ENCODE peak calls at places on chromosomes 2 and 18, in ten cellular contexts. P, V, E, X, L, T, H, N, D and M are unnamed samples.

GRCh38 chr2:144798019-144798418 is 278.1 kb upstream of the ZEB2 start:
- DNase-seq in P (no peak), V (no peak), E (no peak), X (no peak), L (no peak), T (no peak), H (no peak), N (no peak), D (no peak), M (no peak)

GRCh38 chr2:201466050-201466660 is 14.6 kb downstream of the STRADB start:
- DNase-seq in P (peak), V (peak), E (no peak), X (peak), L (no peak), T (no peak), H (no peak), N (peak), D (no peak), M (no peak)

GRCh38 chr2:233620204-233620603 is 2.8 kb downstream of the UGT1A8 start:
- DNase-seq in P (no peak), V (no peak), E (no peak), X (no peak), L (no peak), T (no peak), H (no peak), N (no peak), D (no peak), M (no peak)

GRCh38 chr2:199994296-199994695 is 38.9 kb downstream of the MAIP1 start:
- DNase-seq in P (no peak), V (no peak), E (no peak), X (no peak), L (no peak), T (no peak), H (no peak), N (no peak), D (no peak), M (no peak)

GRCh38 chr2:239470151-239470900 is 69.5 kb upstream of the HDAC4 start:
- DNase-seq in P (no peak), V (no peak), E (no peak), X (no peak), L (no peak), T (no peak), H (no peak), N (no peak), D (peak), M (no peak)

GRCh38 chr2:139165041-139165440 is 384.9 kb upstream of the NXPH2 start:
- DNase-seq in P (no peak), V (no peak), E (no peak), X (peak), L (no peak), T (no peak), H (no peak), N (no peak), D (no peak), M (no peak)

GRCh38 chr2:224586127-224586702 is 1.1 kb upstream of the CUL3 start:
- DNase-seq in P (no peak), V (no peak), E (no peak), X (no peak), L (no peak), T (no peak), H (no peak), N (no peak), D (no peak), M (no peak)

GRCh38 chr18:53416985-53417384 is 807.5 kb downstream of the MBD2 start:
- DNase-seq in P (no peak), V (no peak), E (no peak), X (no peak), L (no peak), T (no peak), H (no peak), N (no peak), D (no peak), M (no peak)

GRCh38 chr2:160208662-160209229 is 8.7 kb upstream of the ITGB6 start:
- DNase-seq in P (no peak), V (no peak), E (no peak), X (no peak), L (no peak), T (no peak), H (no peak), N (no peak), D (no peak), M (no peak)

GRCh38 chr2:133532919-133533318 is 35.3 kb downstream of the NCKAP5 start:
- DNase-seq in P (peak), V (no peak), E (no peak), X (peak), L (no peak), T (peak), H (no peak), N (no peak), D (no peak), M (no peak)

GRCh38 chr2:16546128-16546754 is 119.4 kb downstream of the CYRIA start:
- DNase-seq in P (peak), V (no peak), E (no peak), X (peak), L (no peak), T (peak), H (no peak), N (no peak), D (no peak), M (no peak)

GRCh38 chr2:4501525-4501924 is 798.1 kb downstream of the DCDC2C start:
- DNase-seq in P (no peak), V (no peak), E (no peak), X (no peak), L (no peak), T (no peak), H (no peak), N (no peak), D (no peak), M (no peak)

GRCh38 chr2:110746586-110747521 is 14.5 kb downstream of the ACOXL start:
- DNase-seq in P (no peak), V (no peak), E (no peak), X (no peak), L (no peak), T (no peak), H (no peak), N (no peak), D (no peak), M (no peak)

GRCh38 chr2:53519925-53520629 is 247.5 kb upstream of the CHAC2 start:
- DNase-seq in P (no peak), V (peak), E (no peak), X (no peak), L (no peak), T (no peak), H (no peak), N (no peak), D (no peak), M (no peak)

GRCh38 chr2:241974096-241974495 is 104.6 kb downstream of the RTP5 start:
- DNase-seq in P (no peak), V (no peak), E (no peak), X (no peak), L (no peak), T (no peak), H (no peak), N (no peak), D (no peak), M (no peak)

GRCh38 chr2:24993797-24994196 is 22.0 kb upstream of the DNAJC27 start:
- DNase-seq in P (no peak), V (no peak), E (no peak), X (no peak), L (no peak), T (no peak), H (no peak), N (no peak), D (no peak), M (no peak)